ENCODE peak calls at places on chromosomes 6 and 20, in ten cellular contexts. W, G, K, M, L, B, C, Y, X and O are unnamed samples.

GRCh38 chr6:123182998-123183397 is 187.0 kb downstream of the CLVS2 start:
- DNase-seq in W (no peak), G (no peak), K (no peak), M (no peak), L (no peak), B (peak), C (no peak), Y (no peak), X (no peak), O (no peak)

GRCh38 chr6:75802366-75802765 is 53.3 kb downstream of the MYO6 start:
- DNase-seq in W (no peak), G (no peak), K (no peak), M (no peak), L (no peak), B (no peak), C (no peak), Y (no peak), X (no peak), O (no peak)

GRCh38 chr6:81126150-81126549 is 626.3 kb downstream of the TENT5A start:
- DNase-seq in W (peak), G (no peak), K (no peak), M (no peak), L (no peak), B (no peak), C (no peak), Y (no peak), X (no peak), O (no peak)

GRCh38 chr6:128097019-128097418 is 196.2 kb upstream of the THEMIS start:
- DNase-seq in W (no peak), G (peak), K (no peak), M (no peak), L (no peak), B (no peak), C (no peak), Y (no peak), X (no peak), O (no peak)

GRCh38 chr6:140858381-140858971 is 1274.2 kb upstream of the GJE1 start:
- DNase-seq in W (peak), G (no peak), K (no peak), M (no peak), L (no peak), B (no peak), C (no peak), Y (no peak), X (no peak), O (no peak)

GRCh38 chr20:58102744-58103516 is 125.5 kb downstream of the ANKRD60 start:
- DNase-seq in W (no peak), G (no peak), K (no peak), M (no peak), L (no peak), B (no peak), C (no peak), Y (no peak), X (no peak), O (no peak)

GRCh38 chr6:100695445-100695844 is 185.7 kb downstream of the ASCC3 start:
- DNase-seq in W (no peak), G (no peak), K (no peak), M (no peak), L (no peak), B (no peak), C (no peak), Y (no peak), X (no peak), O (no peak)

GRCh38 chr6:32416031-32416430 is 9.1 kb upstream of the BTNL2 start:
- DNase-seq in W (no peak), G (no peak), K (no peak), M (no peak), L (no peak), B (no peak), C (no peak), Y (no peak), X (no peak), O (no peak)

GRCh38 chr6:8670792-8671191 is 235.4 kb upstream of the SLC35B3 start:
- DNase-seq in W (no peak), G (no peak), K (no peak), M (no peak), L (no peak), B (no peak), C (no peak), Y (no peak), X (no peak), O (no peak)

GRCh38 chr20:34112600-34113061 is 588 bp upstream of the EIF2S2 start:
- DNase-seq in W (no peak), G (peak), K (no peak), M (no peak), L (no peak), B (peak), C (peak), Y (peak), X (no peak), O (peak)

GRCh38 chr6:113907107-113907506 is 50.0 kb downstream of the MARCKS start:
- DNase-seq in W (no peak), G (no peak), K (no peak), M (no peak), L (no peak), B (no peak), C (no peak), Y (no peak), X (no peak), O (no peak)

GRCh38 chr20:24544371-24544770 is 74.9 kb downstream of the SYNDIG1 start:
- DNase-seq in W (no peak), G (no peak), K (no peak), M (no peak), L (no peak), B (no peak), C (no peak), Y (no peak), X (no peak), O (no peak)